ENCODE peak calls at places on chromosomes 13 and 19, in eight cellular contexts. H is left cardiac atrium; D is substantia nigra; P is GM19239; V is EL; I is left ventricle myocardium inferior; E is foreskin fibroblast; Q is activated naive CD4-positive, alpha-beta T cell treated with anti-CD3 and anti-CD28 coated beads, Interleukin-2, amount 10 ng/mL, durations not matched to agents 7 days and 5 days. M is an unnamed sample.

GRCh38 chr13:51125495-51126226 is 14.6 kb upstream of the C13orf42 start:
- DNase-seq in Q (peak; percentile 62), V (peak; percentile 51), H (peak; percentile 43), P (peak; percentile 33), D (no peak), E (peak; percentile 35), I (peak; percentile 21), M (peak; percentile 71)

GRCh38 chr19:52991021-52991420 is 22.7 kb upstream of the ERVV-1 start:
- DNase-seq in Q (no peak), I (no peak), E (no peak), P (no peak), V (peak; percentile 73), D (no peak), H (no peak), M (no peak)

GRCh38 chr19:21947775-21948174 is 63.0 kb downstream of the ZNF208 start:
- DNase-seq in P (no peak), E (no peak), Q (no peak), H (no peak), I (no peak), V (peak; percentile 0), D (no peak), M (no peak)

GRCh38 chr19:53957448-53958167 is 5.1 kb upstream of the CACNG8 start:
- DNase-seq in Q (no peak), V (no peak), E (no peak), I (no peak), P (no peak), H (no peak), D (no peak), M (no peak)

GRCh38 chr19:7483720-7484201 is 5.1 kb downstream of the PEX11G start:
- DNase-seq in V (no peak), P (no peak), E (no peak), Q (no peak), D (no peak), I (no peak), H (no peak), M (no peak)

GRCh38 chr13:92802776-92803175 is 423.8 kb upstream of the GPC6 start:
- DNase-seq in E (no peak), I (no peak), P (no peak), H (no peak), Q (no peak), D (no peak), V (peak; percentile 68), M (no peak)

GRCh38 chr19:7488736-7489353 is at the start of gene PEX11G:
- DNase-seq in P (peak; percentile 98), I (peak; percentile 93), V (peak; percentile 85), E (peak; percentile 85), H (peak; percentile 93), D (peak; percentile 68), Q (peak; percentile 92), M (peak; percentile 97)

GRCh38 chr19:10501971-10502523 is 1.1 kb downstream of the KEAP1 start:
- DNase-seq in H (peak; percentile 86), E (peak; percentile 29), D (peak; percentile 63), V (peak; percentile 68), I (peak; percentile 85), P (peak; percentile 63), Q (peak; percentile 39), M (peak; percentile 56)

GRCh38 chr13:33976965-33977364 is 159.0 kb downstream of the RFC3 start:
- DNase-seq in E (no peak), Q (no peak), V (no peak), H (no peak), P (no peak), I (no peak), D (no peak), M (no peak)

GRCh38 chr19:57241181-57241580 is 749 bp downstream of the ZNF805 start:
- DNase-seq in P (no peak), V (peak; percentile 6), I (no peak), H (no peak), E (peak; percentile 19), Q (no peak), D (no peak), M (no peak)

GRCh38 chr13:50071399-50071798 is 56.2 kb downstream of the KCNRG start:
- DNase-seq in Q (no peak), P (no peak), V (no peak), E (no peak), D (no peak), I (no peak), H (no peak), M (peak; percentile 68)

GRCh38 chr19:38093587-38093986 is 130.4 kb downstream of the DPF1 start:
- DNase-seq in H (no peak), I (peak; percentile 58), D (no peak), Q (no peak), V (no peak), P (no peak), E (no peak), M (no peak)

GRCh38 chr13:76672422-76672821 is 213.8 kb downstream of the KCTD12 start:
- DNase-seq in I (no peak), Q (no peak), P (no peak), H (no peak), V (no peak), D (no peak), E (no peak), M (no peak)

GRCh38 chr19:42420055-42420544 is 7.1 kb downstream of the LIPE start:
- DNase-seq in E (peak; percentile 47), I (no peak), D (no peak), P (peak; percentile 85), Q (peak; percentile 88), H (no peak), V (peak; percentile 43), M (peak; percentile 66)

GRCh38 chr13:110479648-110480047 is 81.9 kb downstream of the RAB20 start:
- DNase-seq in I (peak; percentile 47), H (peak; percentile 53), D (no peak), E (no peak), Q (no peak), V (no peak), P (no peak), M (peak; percentile 38)

GRCh38 chr19:40143612-40144011 is 47.6 kb upstream of the MAP3K10 start:
- DNase-seq in Q (peak; percentile 72), H (no peak), D (no peak), E (no peak), V (no peak), P (no peak), I (peak; percentile 28), M (no peak)

GRCh38 chr13:39144941-39145533 is 106.8 kb downstream of the NHLRC3 start:
- DNase-seq in D (no peak), Q (peak; percentile 34), H (peak; percentile 46), I (peak; percentile 40), V (peak; percentile 57), P (peak; percentile 20), E (peak; percentile 39), M (peak; percentile 39)

GRCh38 chr19:18440936-18441803 is 3.2 kb upstream of the ISYNA1 start:
- DNase-seq in D (no peak), H (no peak), E (no peak), Q (no peak), P (no peak), V (no peak), I (no peak), M (peak; percentile 16)

GRCh38 chr19:51704601-51705000 is 11.5 kb downstream of the SPACA6 start:
- DNase-seq in P (no peak), Q (peak; percentile 24), D (no peak), V (no peak), E (no peak), I (no peak), H (no peak), M (no peak)

GRCh38 chr13:42219051-42219450 is 52.9 kb upstream of the AKAP11 start:
- DNase-seq in I (no peak), E (no peak), V (no peak), Q (no peak), D (no peak), P (no peak), H (no peak), M (no peak)

GRCh38 chr19:5038631-5039271 is 69.8 kb downstream of the KDM4B start:
- DNase-seq in Q (no peak), P (no peak), I (no peak), E (no peak), V (peak; percentile 34), D (no peak), H (no peak), M (no peak)

GRCh38 chr19:14381689-14382474 is 638 bp downstream of the ADGRE5 start:
- DNase-seq in E (no peak), H (peak; percentile 65), I (peak; percentile 37), P (no peak), Q (peak; percentile 90), V (peak; percentile 40), D (no peak), M (no peak)

GRCh38 chr13:108003626-108004025 is 211.7 kb downstream of the LIG4 start:
- DNase-seq in Q (no peak), V (no peak), H (no peak), E (no peak), I (no peak), P (no peak), D (no peak), M (no peak)

M was measured in glutamatergic neuron.